ENCODE peak calls at places on chromosome 11, in four cellular contexts. O is fibroblast of mammary gland, V is B cell, N is stomach. K is an unnamed sample.

GRCh38 chr11:20355221-20356219 is 8.0 kb upstream of the HTATIP2 start:
- DNase-seq in V (peak; percentile 40), O (peak; percentile 53), N (peak; percentile 35), K (peak; percentile 32)

GRCh38 chr11:85947431-85948272 is 92.5 kb downstream of the CCDC83 start:
- DNase-seq in V (no peak), O (peak; percentile 93), N (no peak), K (no peak)

GRCh38 chr11:78474451-78474850 is 56.8 kb upstream of the GAB2 start:
- DNase-seq in O (no peak), V (no peak), N (no peak), K (no peak)

GRCh38 chr11:129333873-129334272 is 41.8 kb upstream of the BARX2 start:
- DNase-seq in N (no peak), O (no peak), V (no peak), K (no peak)

GRCh38 chr11:120563698-120564572 is 52.4 kb downstream of the GRIK4 start:
- DNase-seq in V (peak; percentile 30), N (no peak), O (no peak), K (peak; percentile 63)

GRCh38 chr11:68374531-68374930 is 62.1 kb downstream of the LRP5 start:
- DNase-seq in O (no peak), V (no peak), N (no peak), K (no peak)

GRCh38 chr11:75516140-75516539 is 9.6 kb downstream of the GDPD5 start:
- DNase-seq in V (no peak), N (no peak), O (no peak), K (no peak)

GRCh38 chr11:69654660-69655478 is 13.9 kb downstream of the CCND1 start:
- DNase-seq in O (peak; percentile 54), N (no peak), V (no peak), K (no peak)

GRCh38 chr11:9385288-9385902 is 943 bp downstream of the IPO7 start:
- DNase-seq in N (peak; percentile 59), O (no peak), V (no peak), K (no peak)

GRCh38 chr11:130611791-130612251 is 163.4 kb downstream of the ADAMTS15 start:
- DNase-seq in N (no peak), V (no peak), O (peak; percentile 83), K (no peak)

GRCh38 chr11:95584589-95584988 is 205.0 kb downstream of the FAM76B start:
- DNase-seq in N (no peak), O (no peak), V (no peak), K (no peak)

GRCh38 chr11:1936781-1937615 is 10.1 kb upstream of the MRPL23 start:
- DNase-seq in N (no peak), O (no peak), V (no peak), K (no peak)

GRCh38 chr11:44621140-44621681 is 55.7 kb downstream of the CD82 start:
- DNase-seq in N (peak; percentile 70), V (peak; percentile 73), O (peak; percentile 48), K (peak; percentile 90)

GRCh38 chr11:122775675-122776271 is 62.5 kb upstream of the CRTAM start:
- DNase-seq in N (no peak), O (no peak), V (no peak), K (no peak)

GRCh38 chr11:65424200-65425104 is 1.9 kb downstream of the NEAT1 start:
- DNase-seq in V (peak; percentile 51), N (peak; percentile 55), O (peak; percentile 56), K (no peak)

GRCh38 chr11:8584096-8584495 is 9.9 kb downstream of the STK33 start:
- DNase-seq in V (no peak), N (no peak), O (peak; percentile 26), K (no peak)

GRCh38 chr11:80521592-80521991 is 1080.8 kb upstream of the TENM4 start:
- DNase-seq in V (no peak), N (no peak), O (no peak), K (no peak)

GRCh38 chr11:129455756-129456436 is 80.2 kb downstream of the BARX2 start:
- DNase-seq in N (no peak), V (no peak), O (no peak), K (no peak)

GRCh38 chr11:92153542-92153941 is 71.1 kb upstream of the FAT3 start:
- DNase-seq in N (no peak), O (no peak), V (no peak), K (no peak)

GRCh38 chr11:65911682-65912568 is 6.9 kb downstream of the C11orf68 start:
- DNase-seq in N (no peak), V (no peak), O (peak; percentile 91), K (peak; percentile 36)

GRCh38 chr11:23555085-23555484 is 694.8 kb upstream of the CCDC179 start:
- DNase-seq in V (no peak), N (no peak), O (peak; percentile 57), K (no peak)
- TF ChIP-seq CTCF in V (no peak), N (no peak), O (no peak), K (no peak)

DNA sequence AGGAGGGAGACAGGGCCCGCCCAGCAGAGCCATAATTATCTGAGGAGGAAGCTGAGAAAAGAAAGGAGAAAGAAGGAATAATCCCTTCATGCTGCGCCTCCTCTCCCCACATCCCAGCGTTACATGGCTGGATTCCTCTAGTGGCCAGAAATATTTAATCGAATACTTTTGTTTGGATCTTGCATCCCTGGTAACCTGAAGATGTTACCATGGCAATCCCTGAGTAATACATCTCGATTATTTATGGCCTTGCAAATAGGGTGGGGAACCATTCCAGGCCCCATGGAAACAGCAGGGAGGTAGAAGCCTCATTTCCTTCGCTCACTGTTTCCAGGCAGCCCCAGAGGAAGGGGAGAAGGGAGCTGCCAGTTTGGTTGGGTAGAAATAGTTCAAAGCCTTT is 357.7 kb downstream of the BUD13 start:
- DNase-seq in N (no peak), O (no peak), V (no peak), K (no peak)
- TF ChIP-seq CTCF in N (no peak), O (no peak), V (no peak), K (no peak)

GRCh38 chr11:60912851-60913550 is 957 bp upstream of the TMEM109 start:
- DNase-seq in N (peak; percentile 46), V (no peak), O (no peak), K (no peak)
- TF ChIP-seq CTCF in N (no peak), V (no peak), O (no peak), K (no peak)

GRCh38 chr11:839875-840617 is 2.3 kb downstream of the POLR2L start:
- DNase-seq in O (no peak), N (no peak), V (no peak), K (no peak)
- TF ChIP-seq CTCF in O (peak; percentile 52), N (no peak), V (no peak), K (peak; percentile 29)

GRCh38 chr11:7251836-7252682 is at the start of gene SYT9:
- DNase-seq in N (peak; percentile 54), V (peak; percentile 5), O (peak; percentile 5), K (peak; percentile 53)
- TF ChIP-seq CTCF in N (no peak), V (no peak), O (no peak), K (peak; percentile 32)

GRCh38 chr11:19323502-19323901 is 82.8 kb upstream of the E2F8 start:
- DNase-seq in V (no peak), N (no peak), O (peak; percentile 25), K (no peak)
- TF ChIP-seq CTCF in V (no peak), N (no peak), O (peak; percentile 32), K (no peak)

DNA sequence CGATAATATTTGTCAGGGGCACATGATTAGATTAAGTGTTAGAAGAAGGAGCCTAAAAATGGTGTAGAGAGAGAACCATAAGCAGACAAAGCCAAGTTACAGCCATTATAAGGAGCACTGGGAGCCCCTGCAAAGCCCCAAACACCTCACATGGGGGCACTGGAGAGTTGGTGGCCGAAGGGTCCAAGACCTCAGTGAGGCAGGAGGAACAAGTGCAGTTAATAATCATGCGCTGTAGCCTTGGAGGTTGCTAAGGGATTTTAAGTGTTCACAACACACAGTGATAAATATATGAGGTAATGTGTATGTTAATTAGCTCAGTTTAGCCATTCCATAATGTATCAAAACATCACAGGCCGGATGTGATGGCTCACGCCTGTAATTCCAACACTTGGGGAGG is 54.4 kb upstream of the JAM3 start:
- DNase-seq in N (no peak), O (no peak), V (no peak), K (no peak)
- TF ChIP-seq CTCF in N (no peak), O (peak; percentile 28), V (no peak), K (peak; percentile 40)

DNA sequence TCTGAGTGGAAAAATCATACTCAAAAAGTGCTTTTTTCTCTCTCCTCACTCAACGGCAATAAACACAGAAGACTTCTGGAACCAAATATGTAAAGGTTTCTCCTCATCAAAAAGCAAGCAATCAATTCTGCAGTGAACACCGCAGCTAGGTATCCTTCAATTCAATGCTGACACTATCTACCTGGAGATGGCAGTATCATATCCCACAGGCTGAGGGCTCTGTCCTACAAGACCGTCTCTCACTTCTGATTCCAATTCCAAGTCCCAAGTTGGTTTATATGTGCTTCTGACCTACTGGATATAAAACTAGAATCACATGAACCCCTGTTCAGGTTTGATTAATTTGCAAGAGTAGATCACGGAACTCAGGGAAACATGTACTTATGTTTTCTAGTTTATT is 59.7 kb upstream of the LUZP2 start:
- DNase-seq in O (no peak), V (no peak), N (no peak), K (no peak)
- TF ChIP-seq CTCF in O (no peak), V (no peak), N (no peak), K (no peak)

DNA sequence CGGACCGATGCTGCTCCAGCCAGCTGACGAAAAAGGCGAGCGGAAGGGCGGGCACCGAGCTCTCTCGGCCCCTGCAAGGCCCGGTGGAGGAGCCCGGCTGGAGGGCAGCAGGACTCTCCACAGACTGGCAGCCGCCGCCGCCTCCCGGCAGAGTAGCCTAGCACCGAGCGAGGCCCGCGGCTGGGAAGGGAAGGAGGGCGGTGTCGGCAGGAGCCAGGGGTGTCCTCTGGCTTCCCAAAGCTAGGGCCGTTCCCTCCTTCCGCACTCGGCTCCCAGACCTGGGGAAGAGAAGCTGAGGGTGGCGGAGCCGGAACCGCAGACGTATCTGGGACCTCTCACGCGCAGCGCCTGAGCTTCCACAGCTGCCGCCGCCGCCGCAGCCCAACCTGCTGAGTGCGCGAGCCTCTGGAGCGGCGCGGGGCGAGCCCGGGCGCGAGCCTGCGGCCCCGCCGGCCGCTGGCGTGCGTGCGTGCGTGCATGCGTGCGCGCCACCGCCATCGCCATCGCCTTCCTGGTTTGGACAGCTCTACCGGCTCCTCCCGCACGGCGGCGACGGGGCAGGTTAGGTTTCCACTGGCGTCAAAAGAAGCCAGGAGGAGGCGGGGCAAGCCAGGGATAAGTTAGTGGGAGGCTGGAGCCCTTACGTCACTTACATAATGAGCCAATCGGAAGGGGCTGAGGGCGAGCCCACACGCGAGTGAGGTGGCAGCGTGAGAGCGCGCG is at the start of gene RAB6A:
- DNase-seq in N (peak; percentile 100), O (peak; percentile 99), V (peak; percentile 99), K (peak; percentile 98)
- TF ChIP-seq CTCF in N (no peak), O (no peak), V (peak; percentile 28), K (peak; percentile 50)

K was measured in neural crest cell.